ENCODE peak calls at places on chromosomes 16 and 17, in four cellular contexts. S, W, G and M are unnamed samples.

GRCh38 chr16:21598676-21599157 is 660 bp upstream of the METTL9 start:
- DNase-seq in W (no peak), G (no peak), S (no peak), M (peak; percentile 43)

GRCh38 chr17:353838-354234 is 1.2 kb upstream of the RPH3AL start:
- DNase-seq in G (no peak), W (no peak), S (no peak), M (no peak)

GRCh38 chr17:75338335-75338734 is 49.1 kb upstream of the SLC25A19 start:
- DNase-seq in S (no peak), G (no peak), W (no peak), M (no peak)

GRCh38 chr16:77660311-77660710 is 62.0 kb upstream of the NUDT7 start:
- DNase-seq in G (peak; percentile 45), W (no peak), S (peak; percentile 36), M (peak; percentile 81)

GRCh38 chr17:28953444-28954118 is 2.3 kb upstream of the PHF12 start:
- DNase-seq in S (peak; percentile 68), W (no peak), G (peak; percentile 61), M (peak; percentile 61)

GRCh38 chr16:54027126-54027922 is 259.3 kb downstream of the IRX3 start:
- DNase-seq in S (peak; percentile 6), W (no peak), G (peak; percentile 12), M (peak; percentile 31)

GRCh38 chr17:74478369-74479100 is 12.1 kb downstream of the CD300A start:
- DNase-seq in W (peak; percentile 69), S (no peak), G (peak; percentile 12), M (no peak)

GRCh38 chr17:1591474-1592090 is 29.0 kb upstream of the PITPNA start:
- DNase-seq in G (peak; percentile 35), S (no peak), W (no peak), M (no peak)

GRCh38 chr17:7060165-7060890 is 16.4 kb upstream of the SLC16A11 start:
- DNase-seq in S (peak; percentile 96), G (no peak), W (no peak), M (peak; percentile 100)

GRCh38 chr17:48626470-48627241 is 498 bp upstream of the HOXB9 start:
- DNase-seq in W (no peak), G (no peak), S (peak; percentile 86), M (peak; percentile 22)

GRCh38 chr17:27937026-27937546 is 43.9 kb upstream of the LYRM9 start:
- DNase-seq in G (no peak), W (no peak), S (no peak), M (no peak)

GRCh38 chr16:64983226-64983625 is 138.6 kb downstream of the CDH11 start:
- DNase-seq in G (no peak), W (no peak), S (no peak), M (no peak)

GRCh38 chr16:81678326-81679095 is 100.6 kb upstream of the PLCG2 start:
- DNase-seq in S (no peak), G (no peak), W (no peak), M (peak; percentile 60)

GRCh38 chr16:23786964-23787571 is 32.2 kb downstream of the CHP2 start:
- DNase-seq in S (no peak), G (no peak), W (no peak), M (no peak)

GRCh38 chr17:39979865-39980401 is 674 bp upstream of the PSMD3 start:
- DNase-seq in S (peak; percentile 48), G (peak; percentile 67), W (no peak), M (no peak)

GRCh38 chr17:2337811-2338657 is 733 bp downstream of the SGSM2 start:
- DNase-seq in G (peak; percentile 94), W (no peak), S (peak; percentile 65), M (peak; percentile 73)

GRCh38 chr16:3807425-3808123 is 72.9 kb downstream of the CREBBP start:
- DNase-seq in G (no peak), W (no peak), S (no peak), M (no peak)

GRCh38 chr17:66310528-66311148 is 8.2 kb downstream of the PRKCA start:
- DNase-seq in S (peak; percentile 52), G (no peak), W (no peak), M (no peak)

GRCh38 chr16:11414815-11415775 is 69.8 kb downstream of the RMI2 start:
- DNase-seq in W (no peak), S (no peak), G (no peak), M (no peak)

GRCh38 chr17:82910041-82910481 is 70.2 kb upstream of the ZNF750 start:
- DNase-seq in G (no peak), S (no peak), W (no peak), M (no peak)

GRCh38 chr17:32780721-32781120 is 96.2 kb downstream of the MYO1D start:
- DNase-seq in W (no peak), G (no peak), S (no peak), M (no peak)

GRCh38 chr17:19641687-19642372 is 6.7 kb upstream of the ALDH3A2 start:
- DNase-seq in S (no peak), G (no peak), W (no peak), M (no peak)

GRCh38 chr17:38336838-38337237 is 6.9 kb downstream of the GPR179 start:
- DNase-seq in G (no peak), W (no peak), S (no peak), M (no peak)

GRCh38 chr16:31862761-31863160 is 10.8 kb upstream of the ZNF267 start:
- DNase-seq in W (no peak), S (no peak), G (no peak), M (no peak)

GRCh38 chr16:70679653-70680494 is 6.0 kb downstream of the MTSS2 start:
- DNase-seq in G (peak; percentile 94), S (no peak), W (no peak), M (no peak)

GRCh38 chr16:10972956-10973464 is 28.6 kb downstream of the CLEC16A start:
- DNase-seq in S (no peak), W (no peak), G (no peak), M (no peak)

GRCh38 chr16:16120044-16120381 is 103.3 kb downstream of the ABCC6 start:
- DNase-seq in S (no peak), W (no peak), G (no peak), M (no peak)

GRCh38 chr16:888901-889570 is 81.7 kb downstream of the LMF1 start:
- DNase-seq in W (no peak), G (no peak), S (no peak), M (no peak)

GRCh38 chr16:69112285-69113129 is 7.1 kb downstream of the HAS3 start:
- DNase-seq in W (no peak), G (peak; percentile 82), S (peak; percentile 66), M (peak; percentile 52)

GRCh38 chr17:74042744-74043486 is 160.6 kb upstream of the RPL38 start:
- DNase-seq in S (peak; percentile 85), W (no peak), G (no peak), M (no peak)

GRCh38 chr16:5504028-5504758 is 406.6 kb upstream of the EEF2KMT start:
- DNase-seq in W (no peak), S (no peak), G (peak; percentile 69), M (no peak)

GRCh38 chr17:77691216-77692085 is 267.1 kb upstream of the TNRC6C start:
- DNase-seq in S (no peak), G (peak; percentile 69), W (no peak), M (no peak)

GRCh38 chr17:78226752-78227454 is 4.5 kb upstream of the TMEM235 start:
- DNase-seq in G (no peak), S (no peak), W (no peak), M (peak; percentile 65)

DNA sequence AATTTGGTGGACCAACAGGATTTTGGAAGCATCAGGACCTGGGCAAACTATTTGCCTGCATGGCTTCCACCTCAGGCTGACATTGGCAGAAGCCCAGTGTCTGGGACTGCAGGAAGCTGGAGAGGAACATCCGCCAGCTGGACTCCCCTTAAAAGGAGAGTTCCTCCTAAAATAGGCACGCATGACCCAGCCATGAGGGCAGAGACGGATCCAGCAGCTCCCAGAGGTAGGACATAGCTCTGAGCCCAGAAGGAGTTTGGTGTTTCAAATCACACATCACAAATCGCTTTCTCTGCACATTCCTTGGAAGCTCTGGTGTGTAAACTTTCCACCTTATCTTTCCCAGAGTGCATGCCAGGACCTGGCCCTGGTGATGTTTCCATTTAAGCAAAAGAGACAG is 231.1 kb upstream of the CDH5 start:
- DNase-seq in G (no peak), S (no peak), W (no peak), M (no peak)
- TF ChIP-seq MAX in G (no peak), S (no peak), W (no peak), M (no peak)

DNA sequence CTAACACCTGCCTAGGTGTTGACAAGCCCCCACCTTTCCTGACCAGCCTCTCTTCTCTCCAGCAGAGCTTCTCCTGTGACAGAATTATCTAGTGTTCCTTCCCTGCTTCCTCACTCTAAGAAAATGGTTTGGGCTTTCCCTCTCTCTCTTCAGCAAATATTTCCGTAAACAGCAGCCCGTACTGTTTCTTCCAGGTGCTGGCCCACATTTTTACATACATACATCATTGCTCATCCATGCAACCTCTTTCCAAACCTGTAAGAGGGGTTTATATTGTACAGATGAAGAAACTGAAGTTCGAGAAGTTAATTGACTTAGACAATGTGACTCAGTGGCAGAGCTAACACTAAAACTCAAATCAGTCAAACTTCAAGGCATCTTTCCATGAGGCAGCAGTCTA is 569 bp upstream of the TEKT3 start:
- DNase-seq in S (no peak), G (no peak), W (no peak), M (no peak)
- H3K4me3 ChIP-seq in S (peak overlapping the region; percentile 52), G (peak overlapping the region; percentile 62), W (no peak overlapping the region), M (no peak overlapping the region)

DNA sequence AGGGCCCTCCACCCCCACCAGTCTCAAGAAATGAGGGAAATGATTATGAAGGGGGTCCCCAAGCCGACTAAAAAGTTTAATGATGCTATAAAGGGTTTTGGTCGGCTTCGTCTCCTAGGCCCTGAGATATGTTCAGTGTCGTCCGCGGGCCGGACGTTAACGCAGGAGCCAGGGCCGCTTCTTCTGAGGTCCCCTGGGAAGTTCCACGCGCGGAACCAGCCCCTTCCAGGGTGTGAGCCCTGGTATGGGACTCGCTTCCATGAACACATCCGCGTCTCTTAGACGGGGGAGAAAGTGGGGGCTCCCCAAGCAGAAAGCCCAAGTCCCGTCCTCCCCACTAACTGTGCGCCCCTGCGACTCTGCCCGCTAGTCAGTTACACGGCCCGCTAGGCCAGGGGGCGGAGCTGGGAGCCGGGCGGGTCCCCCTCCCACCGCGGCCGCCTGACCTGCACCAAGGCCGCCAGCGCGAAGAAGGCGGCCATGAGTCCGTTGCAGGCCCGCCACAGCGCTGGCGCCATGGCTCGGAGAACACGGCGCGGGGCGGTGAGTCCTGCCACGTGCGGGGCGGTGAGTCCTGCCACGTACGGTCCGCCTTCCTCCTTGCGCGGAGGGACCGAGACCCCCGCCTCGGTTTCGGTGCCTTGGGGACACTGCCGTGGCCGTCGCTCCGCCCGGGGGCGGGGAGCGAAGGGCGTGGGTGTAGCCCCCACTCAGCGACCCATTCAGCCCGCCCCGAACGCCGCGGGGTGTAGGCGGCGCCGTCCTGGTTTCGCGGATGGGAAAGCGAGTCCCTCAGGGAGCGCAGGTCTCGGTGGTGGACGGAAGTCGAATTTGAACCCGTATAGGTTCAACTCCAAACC is at the start of gene TMEM220:
- DNase-seq in W (no peak), G (peak; percentile 87), S (peak; percentile 74), M (peak; percentile 80)
- TF ChIP-seq CTCF in W (no peak), G (no peak), S (no peak), M (no peak)

GRCh38 chr16:66471696-66472393 is 44.8 kb downstream of the BEAN1 start:
- DNase-seq in W (no peak), G (no peak), S (no peak), M (no peak)

GRCh38 chr16:66474750-66475199 is 47.7 kb downstream of the BEAN1 start:
- DNase-seq in G (no peak), W (peak; percentile 9), S (no peak), M (peak; percentile 31)

GRCh38 chr16:66472961-66473610 is 46.0 kb downstream of the BEAN1 start:
- DNase-seq in W (no peak), S (no peak), G (no peak), M (no peak)

GRCh38 chr16:66475232-66475631 is 48.1 kb downstream of the BEAN1 start:
- DNase-seq in G (no peak), W (no peak), S (no peak), M (no peak)

GRCh38 chr16:66473654-66474519 is 46.8 kb downstream of the BEAN1 start:
- DNase-seq in G (no peak), W (no peak), S (no peak), M (no peak)
- TF ChIP-seq MAX in G (no peak), W (no peak), S (no peak), M (no peak)